ENCODE peak calls at places on chromosomes 7 and 10, in eight cellular contexts. K is colonic mucosa, H is IMR-90, I is left ventricle myocardium inferior, P is osteoblast, G is lower lobe of right lung, N is psoas muscle, M is PC-3. W is an unnamed sample. For H3K27me3 and H3K4me1, the result is how much of the 10 kb centered on the place peaks cover.

GRCh38 chr7:17142831-17143541 is 155.5 kb upstream of the AHR start:
- DNase-seq in K (no peak), H (peak), I (no peak), P (peak), G (no peak), N (no peak), M (peak), W (no peak)

GRCh38 chr7:94436018-94436604 is 41.4 kb downstream of the COL1A2 start:
- DNase-seq in K (peak), H (peak), I (no peak), P (peak), G (no peak), N (no peak), M (peak), W (peak)

GRCh38 chr7:44144968-44145418 is 3.9 kb upstream of the MYL7 start:
- DNase-seq in K (no peak), H (no peak), I (no peak), P (no peak), G (no peak), N (no peak), M (no peak), W (no peak)

GRCh38 chr10:35843524-35844171 is 201.6 kb upstream of the FZD8 start:
- DNase-seq in K (no peak), H (no peak), I (no peak), P (no peak), G (no peak), N (peak), M (no peak), W (no peak)

GRCh38 chr10:13759167-13759566 is 172.4 kb downstream of the PRPF18 start:
- DNase-seq in K (no peak), H (peak), I (no peak), P (no peak), G (no peak), N (no peak), M (no peak), W (no peak)

GRCh38 chr7:12970626-12971025 is 283.2 kb downstream of the ARL4A start:
- DNase-seq in K (no peak), H (peak), I (no peak), P (no peak), G (no peak), N (no peak), M (no peak), W (no peak)

GRCh38 chr7:87600130-87601124 is at the start of gene ABCB1:
- DNase-seq in K (peak), H (peak), I (peak), P (peak), G (peak), N (peak), M (no peak), W (peak)

GRCh38 chr10:110408203-110408871 is 89.4 kb upstream of the DUSP5 start:
- DNase-seq in K (no peak), H (no peak), I (no peak), P (no peak), G (peak), N (no peak), M (peak), W (no peak)

GRCh38 chr10:89185658-89186057 is 21.5 kb downstream of the CH25H start:
- DNase-seq in K (no peak), H (peak), I (no peak), P (no peak), G (no peak), N (no peak), M (no peak), W (no peak)

GRCh38 chr10:15718495-15719061 is 1.1 kb downstream of the ITGA8 start:
- DNase-seq in K (no peak), H (no peak), I (no peak), P (no peak), G (no peak), N (no peak), M (no peak), W (no peak)

GRCh38 chr10:132714096-132714721 is 71.7 kb downstream of the NKX6-2 start:
- DNase-seq in K (no peak), H (no peak), I (peak), P (no peak), G (peak), N (peak), M (no peak), W (no peak)

GRCh38 chr7:131325179-131325840 is 2.4 kb upstream of the MKLN1 start:
- DNase-seq in K (no peak), H (no peak), I (no peak), P (peak), G (no peak), N (no peak), M (no peak), W (no peak)

GRCh38 chr7:21771906-21772610 is 173.6 kb downstream of the CDCA7L start:
- DNase-seq in K (no peak), H (no peak), I (no peak), P (no peak), G (no peak), N (no peak), M (no peak), W (peak)

GRCh38 chr10:3477683-3478082 is 305.1 kb upstream of the PITRM1 start:
- DNase-seq in K (no peak), H (peak), I (no peak), P (no peak), G (no peak), N (no peak), M (peak), W (no peak)

GRCh38 chr7:45601094-45601493 is 26.9 kb downstream of the ADCY1 start:
- DNase-seq in K (peak), H (no peak), I (no peak), P (no peak), G (no peak), N (no peak), M (no peak), W (no peak)

GRCh38 chr10:71218046-71218832 is 5.9 kb downstream of the UNC5B start:
- DNase-seq in K (no peak), H (peak), I (no peak), P (no peak), G (no peak), N (no peak), M (peak), W (no peak)

GRCh38 chr7:40959955-40960354 is 742.9 kb downstream of the INHBA start:
- DNase-seq in K (no peak), H (no peak), I (no peak), P (no peak), G (no peak), N (no peak), M (no peak), W (no peak)

GRCh38 chr7:80781146-80781545 is 137.7 kb downstream of the SEMA3C start:
- DNase-seq in K (no peak), H (no peak), I (no peak), P (no peak), G (no peak), N (no peak), M (no peak), W (no peak)

GRCh38 chr7:142594078-142594477 is 155.2 kb upstream of the PRSS1 start:
- DNase-seq in K (no peak), H (no peak), I (no peak), P (no peak), G (no peak), N (no peak), M (no peak), W (no peak)

GRCh38 chr7:33644489-33644888 is 260.9 kb upstream of the BMPER start:
- DNase-seq in K (no peak), H (peak), I (no peak), P (peak), G (no peak), N (no peak), M (no peak), W (no peak)

GRCh38 chr7:115477193-115477651 is 553.3 kb downstream of the TFEC start:
- DNase-seq in K (peak), H (no peak), I (peak), P (peak), G (peak), N (peak), M (no peak), W (no peak)

GRCh38 chr7:149734514-149735075 is 38.8 kb downstream of the ZNF467 start:
- DNase-seq in K (no peak), H (no peak), I (no peak), P (peak), G (peak), N (no peak), M (no peak), W (no peak)

GRCh38 chr7:135160098-135160857 is 10.2 kb downstream of the CYREN start:
- DNase-seq in K (no peak), H (peak), I (no peak), P (no peak), G (no peak), N (no peak), M (no peak), W (no peak)

GRCh38 chr7:74288034-74288881 is 949 bp upstream of the CLIP2 start:
- DNase-seq in K (peak), H (no peak), I (no peak), P (no peak), G (no peak), N (no peak), M (no peak), W (no peak)

GRCh38 chr10:44245601-44245938 is 139.3 kb downstream of the CXCL12 start:
- DNase-seq in K (no peak), H (peak), I (no peak), P (no peak), G (no peak), N (no peak), M (no peak), W (no peak)

GRCh38 chr10:23912884-23913401 is 296.0 kb upstream of the KIAA1217 start:
- DNase-seq in K (no peak), H (no peak), I (no peak), P (no peak), G (no peak), N (no peak), M (no peak), W (no peak)

GRCh38 chr10:35304649-35305048 is 31.7 kb upstream of the CCNY start:
- DNase-seq in K (no peak), H (no peak), I (no peak), P (peak), G (no peak), N (no peak), M (peak), W (no peak)

GRCh38 chr7:139776486-139777303 is 1.1 kb downstream of the HIPK2 start:
- DNase-seq in K (peak), H (peak), I (no peak), P (peak), G (no peak), N (no peak), M (peak), W (peak)

GRCh38 chr7:22442187-22442886 is 57.7 kb downstream of the STEAP1B start:
- DNase-seq in K (no peak), H (no peak), I (no peak), P (no peak), G (peak), N (no peak), M (peak), W (no peak)

GRCh38 chr7:131370523-131370968 is 42.9 kb downstream of the MKLN1 start:
- DNase-seq in K (no peak), H (peak), I (no peak), P (no peak), G (no peak), N (no peak), M (peak), W (no peak)

GRCh38 chr7:36794689-36795088 is 70.4 kb upstream of the AOAH start:
- DNase-seq in K (no peak), H (no peak), I (no peak), P (no peak), G (no peak), N (no peak), M (no peak), W (peak)
- H3K27me3 ChIP-seq in K (under half), H (under half), I (under half), P (under half), G (under half), N (under half), M (under half), W (under half)

DNA sequence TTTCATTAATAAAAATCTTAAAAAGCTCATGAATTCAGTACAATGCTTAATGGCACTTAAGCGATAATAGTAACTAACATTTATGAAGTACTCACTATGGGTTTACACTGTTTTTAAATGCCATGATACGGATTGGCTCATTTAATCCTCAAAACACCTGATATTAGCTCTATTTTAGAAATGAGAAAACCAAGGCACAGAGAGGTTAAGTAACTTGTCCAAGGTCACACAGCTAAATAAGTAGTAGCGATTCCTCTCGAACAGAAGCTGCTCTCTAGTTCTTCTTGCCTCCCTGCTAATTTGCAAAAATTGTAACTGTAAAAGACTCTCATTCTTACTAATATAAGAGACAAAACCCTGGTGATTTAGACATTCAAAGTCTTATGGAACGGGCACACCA is 110.7 kb upstream of the RHEB start:
- DNase-seq in K (no peak), H (no peak), I (no peak), P (no peak), G (no peak), N (no peak), M (no peak), W (no peak)
- H3K4me3 ChIP-seq in K (no peak), H (no peak), I (peak), P (peak), G (no peak), N (no peak), M (peak), W (no peak)

GRCh38 chr10:103450201-103450695 is 1.9 kb downstream of the CALHM2 start:
- DNase-seq in K (no peak), H (no peak), I (no peak), P (peak), G (peak), N (peak), M (no peak), W (no peak)

GRCh38 chr10:103451871-103452713 is at the start of gene CALHM2:
- DNase-seq in K (peak), H (peak), I (peak), P (peak), G (peak), N (peak), M (no peak), W (no peak)

GRCh38 chr10:103449208-103450144 is 2.7 kb downstream of the CALHM2 start:
- DNase-seq in K (no peak), H (no peak), I (no peak), P (no peak), G (peak), N (no peak), M (no peak), W (no peak)

GRCh38 chr10:103452714-103453230 is 602 bp upstream of the CALHM2 start:
- DNase-seq in K (no peak), H (no peak), I (no peak), P (peak), G (peak), N (peak), M (no peak), W (no peak)

DNA sequence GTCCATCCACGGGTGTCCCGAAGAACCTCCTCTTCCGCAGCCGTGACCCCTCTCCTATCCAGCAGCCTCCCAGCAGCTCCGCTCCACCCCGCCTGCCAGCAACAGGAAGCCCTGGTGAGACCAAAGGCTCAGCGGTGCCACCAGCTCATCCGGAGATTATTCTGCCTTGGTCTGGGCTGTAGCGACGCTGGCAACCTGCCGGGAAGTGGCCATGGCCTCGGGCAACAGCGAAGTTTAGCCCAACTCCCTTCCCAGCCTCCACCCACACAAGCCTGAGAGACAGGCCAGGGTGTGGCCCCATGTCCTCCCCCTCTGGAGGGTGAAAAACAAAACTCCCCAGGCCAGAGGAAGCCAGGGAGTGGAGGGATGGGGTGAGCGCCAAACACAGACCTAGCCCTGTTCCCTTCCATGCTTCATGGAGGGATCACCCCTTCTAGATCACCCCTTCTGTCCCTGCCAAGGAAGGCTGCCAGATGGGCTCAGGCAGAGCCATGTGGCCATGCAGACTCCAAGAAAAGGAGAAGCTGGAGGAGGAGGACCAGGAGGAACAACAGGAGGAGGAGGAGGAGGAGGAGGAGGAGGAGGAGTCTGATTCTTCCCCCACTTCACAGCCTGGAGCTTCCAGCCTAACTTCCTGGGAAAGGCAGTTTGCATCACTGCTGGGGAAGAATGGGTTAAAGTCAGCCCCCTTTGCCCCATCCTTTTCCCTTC is 924 bp downstream of the CALHM2 start:
- DNase-seq in K (peak), H (no peak), I (peak), P (peak), G (peak), N (peak), M (peak), W (peak)
- H3K4me1 ChIP-seq in K (under half), H (under half), I (half or more), P (under half), G (half or more), N (under half), M (under half), W (under half)

GRCh38 chr7:155448632-155449007 is 9.3 kb upstream of the EN2 start:
- DNase-seq in K (no peak), H (no peak), I (no peak), P (peak), G (peak), N (no peak), M (no peak), W (no peak)
- H3K27me3 ChIP-seq in K (half or more), H (half or more), I (half or more), P (half or more), G (half or more), N (under half), M (under half), W (half or more)

GRCh38 chr10:77638766-77639101 is 1.1 kb upstream of the KCNMA1 start:
- DNase-seq in K (no peak), H (no peak), I (no peak), P (no peak), G (no peak), N (no peak), M (no peak), W (no peak)

GRCh38 chr10:77641788-77642397 is 4.3 kb upstream of the KCNMA1 start:
- DNase-seq in K (peak), H (peak), I (no peak), P (peak), G (no peak), N (no peak), M (peak), W (peak)

GRCh38 chr10:77639756-77640155 is 2.1 kb upstream of the KCNMA1 start:
- DNase-seq in K (no peak), H (no peak), I (no peak), P (no peak), G (no peak), N (no peak), M (no peak), W (no peak)

GRCh38 chr10:77641344-77641743 is 3.7 kb upstream of the KCNMA1 start:
- DNase-seq in K (no peak), H (no peak), I (no peak), P (no peak), G (no peak), N (no peak), M (peak), W (no peak)

GRCh38 chr10:77640167-77640566 is 2.6 kb upstream of the KCNMA1 start:
- DNase-seq in K (no peak), H (no peak), I (no peak), P (no peak), G (no peak), N (no peak), M (no peak), W (no peak)
- H3K4me3 ChIP-seq in K (no peak), H (no peak), I (no peak), P (no peak), G (no peak), N (no peak), M (no peak), W (no peak)

GRCh38 chr10:99941942-99942835 is 67.6 kb downstream of the DNMBP start:
- DNase-seq in K (no peak), H (peak), I (no peak), P (peak), G (no peak), N (no peak), M (no peak), W (no peak)
- H3K4me1 ChIP-seq in K (under half), H (under half), I (half or more), P (under half), G (under half), N (under half), M (under half), W (under half)

DNA sequence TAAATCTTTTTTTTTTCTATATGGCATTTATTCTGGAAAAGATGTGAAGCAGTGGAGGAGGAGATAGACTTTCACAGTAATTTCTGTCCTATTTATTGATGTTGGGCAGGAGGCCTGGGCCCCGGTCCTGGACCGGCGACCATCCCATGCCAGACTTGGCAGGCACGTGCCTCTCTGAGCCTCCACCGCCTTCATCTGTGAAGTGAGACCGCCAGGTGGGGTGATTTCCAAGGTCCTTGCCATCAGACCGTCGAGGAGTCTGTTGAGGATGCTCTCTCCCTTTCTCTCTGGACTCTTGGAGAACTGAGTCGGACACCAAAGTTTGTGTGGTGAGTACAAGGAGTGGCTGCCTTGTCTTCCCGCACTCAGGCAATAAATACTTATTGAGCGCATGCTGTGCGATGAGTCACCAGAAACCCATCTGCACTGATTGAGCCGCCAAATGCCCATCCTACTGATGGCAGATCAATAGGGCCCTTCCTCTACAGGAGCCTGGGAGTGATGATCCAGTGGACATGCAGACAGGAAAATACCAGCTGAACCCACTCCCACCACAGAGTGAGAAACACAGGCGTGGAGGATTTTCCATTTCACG is 11.3 kb upstream of the PRKAG2 start:
- DNase-seq in K (no peak), H (no peak), I (no peak), P (peak), G (no peak), N (no peak), M (peak), W (no peak)
- H3K27me3 ChIP-seq in K (under half), H (half or more), I (under half), P (half or more), G (under half), N (under half), M (half or more), W (under half)

DNA sequence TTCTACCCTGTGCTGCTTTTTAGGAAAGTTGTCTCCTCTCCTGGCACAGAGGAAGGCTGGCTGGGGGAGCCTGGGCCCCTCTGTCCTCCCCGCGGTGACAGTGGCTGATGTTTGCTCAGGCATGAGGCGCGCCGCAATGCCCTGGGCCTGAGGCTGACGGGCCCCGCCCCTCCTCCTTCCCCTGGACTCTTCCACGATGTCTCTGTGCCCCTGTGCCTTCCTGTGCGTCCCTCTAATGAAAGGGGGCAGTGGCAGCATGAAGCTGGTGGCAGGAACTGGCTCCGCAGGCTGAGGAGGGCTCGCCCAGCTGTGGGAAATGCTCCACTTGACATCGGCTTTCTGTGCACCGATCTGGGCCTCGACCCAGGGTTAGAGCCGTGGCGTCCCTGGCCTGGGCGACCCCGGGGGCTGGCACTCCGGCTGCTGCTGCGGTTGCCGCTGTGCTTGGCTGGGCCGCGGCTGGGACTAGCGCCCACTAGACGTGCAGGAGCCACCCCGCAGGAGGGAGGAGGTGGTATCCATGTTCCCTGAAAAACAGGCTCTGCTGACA is 67.9 kb downstream of the ZNF680 start:
- DNase-seq in K (no peak), H (no peak), I (no peak), P (peak), G (no peak), N (no peak), M (no peak), W (no peak)
- H3K4me3 ChIP-seq in K (no peak), H (peak), I (peak), P (peak), G (peak), N (no peak), M (no peak), W (no peak)